ENCODE peak calls at places on chromosomes 2 and 18, in nine cellular contexts. One of them, this sample, is unnamed.

GRCh38 chr2:226362991-226363390 is 436.6 kb downstream of the IRS1 start:
- DNase-seq in GM10248: no peak
- DNase-seq in MCF 10A: peak
- DNase-seq in mesothelial cell of epicardium: no peak
- DNase-seq in neural crest cell: no peak
- DNase-seq in lower lobe of right lung: no peak
- DNase-seq in foreskin fibroblast: peak
- DNase-seq in WERI-Rb-1: no peak
- DNase-seq in thyroid gland: peak
- DNase-seq in this sample: peak

GRCh38 chr2:240460243-240460630 is 24.8 kb downstream of the GPC1 start:
- DNase-seq in lower lobe of right lung: peak
- DNase-seq in GM10248: no peak
- DNase-seq in MCF 10A: no peak
- DNase-seq in neural crest cell: no peak
- DNase-seq in mesothelial cell of epicardium: no peak
- DNase-seq in thyroid gland: no peak
- DNase-seq in foreskin fibroblast: no peak
- DNase-seq in WERI-Rb-1: peak
- DNase-seq in this sample: no peak

GRCh38 chr18:8969639-8970378 is 132.7 kb upstream of the NDUFV2 start:
- DNase-seq in lower lobe of right lung: no peak
- DNase-seq in thyroid gland: no peak
- DNase-seq in WERI-Rb-1: no peak
- DNase-seq in foreskin fibroblast: peak
- DNase-seq in mesothelial cell of epicardium: no peak
- DNase-seq in GM10248: no peak
- DNase-seq in neural crest cell: no peak
- DNase-seq in MCF 10A: no peak
- DNase-seq in this sample: no peak

GRCh38 chr2:149080964-149081363 is 42.5 kb downstream of the LYPD6B start:
- DNase-seq in thyroid gland: no peak
- DNase-seq in lower lobe of right lung: no peak
- DNase-seq in mesothelial cell of epicardium: no peak
- DNase-seq in foreskin fibroblast: no peak
- DNase-seq in neural crest cell: no peak
- DNase-seq in GM10248: no peak
- DNase-seq in WERI-Rb-1: no peak
- DNase-seq in MCF 10A: no peak
- DNase-seq in this sample: no peak

GRCh38 chr2:59875836-59876235 is 677.6 kb downstream of the BCL11A start:
- DNase-seq in thyroid gland: no peak
- DNase-seq in WERI-Rb-1: no peak
- DNase-seq in MCF 10A: no peak
- DNase-seq in lower lobe of right lung: no peak
- DNase-seq in mesothelial cell of epicardium: no peak
- DNase-seq in neural crest cell: no peak
- DNase-seq in foreskin fibroblast: no peak
- DNase-seq in GM10248: no peak
- DNase-seq in this sample: no peak

GRCh38 chr2:217098435-217098834 is 238.6 kb upstream of the TNP1 start:
- DNase-seq in thyroid gland: no peak
- DNase-seq in lower lobe of right lung: no peak
- DNase-seq in GM10248: no peak
- DNase-seq in MCF 10A: no peak
- DNase-seq in foreskin fibroblast: no peak
- DNase-seq in mesothelial cell of epicardium: no peak
- DNase-seq in neural crest cell: no peak
- DNase-seq in WERI-Rb-1: no peak
- DNase-seq in this sample: no peak

GRCh38 chr2:15561574-15562344 is 625 bp upstream of the NBAS start:
- DNase-seq in mesothelial cell of epicardium: no peak
- DNase-seq in MCF 10A: no peak
- DNase-seq in WERI-Rb-1: peak
- DNase-seq in neural crest cell: peak
- DNase-seq in lower lobe of right lung: no peak
- DNase-seq in foreskin fibroblast: no peak
- DNase-seq in GM10248: peak
- DNase-seq in thyroid gland: peak
- DNase-seq in this sample: peak

GRCh38 chr2:234683950-234684349 is 187.1 kb upstream of the ARL4C start:
- DNase-seq in thyroid gland: no peak
- DNase-seq in foreskin fibroblast: no peak
- DNase-seq in WERI-Rb-1: no peak
- DNase-seq in mesothelial cell of epicardium: no peak
- DNase-seq in MCF 10A: no peak
- DNase-seq in GM10248: no peak
- DNase-seq in neural crest cell: no peak
- DNase-seq in lower lobe of right lung: no peak
- DNase-seq in this sample: no peak

GRCh38 chr2:157748371-157749132 is 119.9 kb upstream of the ACVR1C start:
- DNase-seq in foreskin fibroblast: no peak
- DNase-seq in thyroid gland: no peak
- DNase-seq in neural crest cell: no peak
- DNase-seq in mesothelial cell of epicardium: no peak
- DNase-seq in WERI-Rb-1: no peak
- DNase-seq in GM10248: no peak
- DNase-seq in MCF 10A: no peak
- DNase-seq in lower lobe of right lung: no peak
- DNase-seq in this sample: no peak

GRCh38 chr2:174158003-174158402 is 90.3 kb downstream of the OLA1 start:
- DNase-seq in foreskin fibroblast: no peak
- DNase-seq in GM10248: peak
- DNase-seq in MCF 10A: peak
- DNase-seq in WERI-Rb-1: peak
- DNase-seq in neural crest cell: peak
- DNase-seq in mesothelial cell of epicardium: no peak
- DNase-seq in lower lobe of right lung: no peak
- DNase-seq in thyroid gland: peak
- DNase-seq in this sample: peak

GRCh38 chr2:120253021-120253882 is 600 bp downstream of the RALB start:
- DNase-seq in foreskin fibroblast: peak
- DNase-seq in mesothelial cell of epicardium: peak
- DNase-seq in MCF 10A: peak
- DNase-seq in GM10248: peak
- DNase-seq in WERI-Rb-1: peak
- DNase-seq in thyroid gland: peak
- DNase-seq in neural crest cell: peak
- DNase-seq in lower lobe of right lung: peak
- DNase-seq in this sample: peak

GRCh38 chr2:20040489-20041172 is 10.8 kb downstream of the LAPTM4A start:
- DNase-seq in MCF 10A: peak
- DNase-seq in GM10248: no peak
- DNase-seq in lower lobe of right lung: no peak
- DNase-seq in foreskin fibroblast: no peak
- DNase-seq in thyroid gland: no peak
- DNase-seq in mesothelial cell of epicardium: no peak
- DNase-seq in WERI-Rb-1: no peak
- DNase-seq in neural crest cell: no peak
- DNase-seq in this sample: no peak

GRCh38 chr2:156593011-156593921 is 157.1 kb downstream of the GPD2 start:
- DNase-seq in lower lobe of right lung: no peak
- DNase-seq in thyroid gland: no peak
- DNase-seq in GM10248: no peak
- DNase-seq in MCF 10A: no peak
- DNase-seq in mesothelial cell of epicardium: no peak
- DNase-seq in neural crest cell: no peak
- DNase-seq in WERI-Rb-1: no peak
- DNase-seq in foreskin fibroblast: no peak
- DNase-seq in this sample: no peak

GRCh38 chr18:2776596-2776995 is 70.2 kb upstream of the EMILIN2 start:
- DNase-seq in MCF 10A: no peak
- DNase-seq in mesothelial cell of epicardium: no peak
- DNase-seq in foreskin fibroblast: no peak
- DNase-seq in WERI-Rb-1: no peak
- DNase-seq in GM10248: no peak
- DNase-seq in thyroid gland: no peak
- DNase-seq in neural crest cell: no peak
- DNase-seq in lower lobe of right lung: no peak
- DNase-seq in this sample: no peak

GRCh38 chr2:105977212-105977611 is 216.9 kb downstream of the UXS1 start:
- DNase-seq in mesothelial cell of epicardium: no peak
- DNase-seq in foreskin fibroblast: peak
- DNase-seq in MCF 10A: peak
- DNase-seq in WERI-Rb-1: no peak
- DNase-seq in thyroid gland: no peak
- DNase-seq in lower lobe of right lung: no peak
- DNase-seq in GM10248: no peak
- DNase-seq in neural crest cell: no peak
- DNase-seq in this sample: no peak

GRCh38 chr2:32946314-32947075 is at the start of gene LTBP1:
- DNase-seq in thyroid gland: peak
- DNase-seq in GM10248: peak
- DNase-seq in foreskin fibroblast: peak
- DNase-seq in WERI-Rb-1: peak
- DNase-seq in mesothelial cell of epicardium: peak
- DNase-seq in MCF 10A: peak
- DNase-seq in lower lobe of right lung: peak
- DNase-seq in neural crest cell: peak
- DNase-seq in this sample: peak

GRCh38 chr2:42602937-42603219 is 34.4 kb downstream of the MTA3 start:
- DNase-seq in WERI-Rb-1: no peak
- DNase-seq in foreskin fibroblast: no peak
- DNase-seq in thyroid gland: no peak
- DNase-seq in lower lobe of right lung: no peak
- DNase-seq in mesothelial cell of epicardium: no peak
- DNase-seq in MCF 10A: no peak
- DNase-seq in neural crest cell: no peak
- DNase-seq in GM10248: no peak
- DNase-seq in this sample: no peak
- TF ChIP-seq CTCF in WERI-Rb-1: no peak
- TF ChIP-seq CTCF in foreskin fibroblast: no peak
- TF ChIP-seq CTCF in thyroid gland: no peak
- TF ChIP-seq CTCF in lower lobe of right lung: no peak
- TF ChIP-seq CTCF in mesothelial cell of epicardium: no peak
- TF ChIP-seq CTCF in MCF 10A: no peak
- TF ChIP-seq CTCF in neural crest cell: no peak
- TF ChIP-seq CTCF in GM10248: no peak
- TF ChIP-seq CTCF in this sample: no peak

DNA sequence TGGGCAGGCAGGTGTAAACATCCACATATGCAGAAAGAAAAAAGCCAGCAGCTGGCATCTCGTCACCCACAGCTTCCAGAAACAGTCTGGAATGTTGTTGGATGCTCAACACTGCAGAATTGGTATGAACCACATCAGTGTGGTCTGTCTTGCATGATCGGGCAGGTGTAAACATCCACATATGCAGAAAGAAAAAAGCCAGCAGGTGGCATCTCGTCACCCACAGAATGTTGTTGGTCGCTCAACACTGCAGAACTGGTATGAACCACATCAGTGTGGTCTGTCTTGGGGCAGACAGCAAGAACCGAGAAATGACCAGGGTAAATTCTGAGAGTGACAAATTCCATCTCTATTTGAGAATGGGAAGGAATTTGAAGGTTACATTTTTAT is 39.6 kb downstream of the DOCK10 start:
- DNase-seq in WERI-Rb-1: no peak
- DNase-seq in GM10248: no peak
- DNase-seq in mesothelial cell of epicardium: no peak
- DNase-seq in lower lobe of right lung: no peak
- DNase-seq in neural crest cell: no peak
- DNase-seq in foreskin fibroblast: no peak
- DNase-seq in thyroid gland: peak
- DNase-seq in MCF 10A: peak
- DNase-seq in this sample: no peak
- TF ChIP-seq CTCF in WERI-Rb-1: no peak
- TF ChIP-seq CTCF in GM10248: peak
- TF ChIP-seq CTCF in mesothelial cell of epicardium: no peak
- TF ChIP-seq CTCF in lower lobe of right lung: no peak
- TF ChIP-seq CTCF in neural crest cell: no peak
- TF ChIP-seq CTCF in foreskin fibroblast: no peak
- TF ChIP-seq CTCF in thyroid gland: no peak
- TF ChIP-seq CTCF in MCF 10A: no peak
- TF ChIP-seq CTCF in this sample: no peak

GRCh38 chr2:893311-893710 is 57.3 kb upstream of the SNTG2 start:
- DNase-seq in foreskin fibroblast: peak
- DNase-seq in MCF 10A: peak
- DNase-seq in neural crest cell: peak
- DNase-seq in WERI-Rb-1: peak
- DNase-seq in lower lobe of right lung: no peak
- DNase-seq in thyroid gland: peak
- DNase-seq in GM10248: no peak
- DNase-seq in mesothelial cell of epicardium: no peak
- DNase-seq in this sample: peak

GRCh38 chr2:903223-903900 is 47.3 kb upstream of the SNTG2 start:
- DNase-seq in neural crest cell: no peak
- DNase-seq in foreskin fibroblast: peak
- DNase-seq in GM10248: no peak
- DNase-seq in mesothelial cell of epicardium: no peak
- DNase-seq in lower lobe of right lung: no peak
- DNase-seq in MCF 10A: no peak
- DNase-seq in thyroid gland: no peak
- DNase-seq in WERI-Rb-1: no peak
- DNase-seq in this sample: no peak

GRCh38 chr2:902584-902983 is 48.1 kb upstream of the SNTG2 start:
- DNase-seq in lower lobe of right lung: no peak
- DNase-seq in WERI-Rb-1: no peak
- DNase-seq in MCF 10A: no peak
- DNase-seq in thyroid gland: no peak
- DNase-seq in neural crest cell: no peak
- DNase-seq in GM10248: no peak
- DNase-seq in mesothelial cell of epicardium: no peak
- DNase-seq in foreskin fibroblast: no peak
- DNase-seq in this sample: no peak

GRCh38 chr2:897091-897490 is 53.6 kb upstream of the SNTG2 start:
- DNase-seq in WERI-Rb-1: no peak
- DNase-seq in thyroid gland: no peak
- DNase-seq in foreskin fibroblast: no peak
- DNase-seq in neural crest cell: no peak
- DNase-seq in MCF 10A: no peak
- DNase-seq in mesothelial cell of epicardium: no peak
- DNase-seq in GM10248: no peak
- DNase-seq in lower lobe of right lung: no peak
- DNase-seq in this sample: no peak

DNA sequence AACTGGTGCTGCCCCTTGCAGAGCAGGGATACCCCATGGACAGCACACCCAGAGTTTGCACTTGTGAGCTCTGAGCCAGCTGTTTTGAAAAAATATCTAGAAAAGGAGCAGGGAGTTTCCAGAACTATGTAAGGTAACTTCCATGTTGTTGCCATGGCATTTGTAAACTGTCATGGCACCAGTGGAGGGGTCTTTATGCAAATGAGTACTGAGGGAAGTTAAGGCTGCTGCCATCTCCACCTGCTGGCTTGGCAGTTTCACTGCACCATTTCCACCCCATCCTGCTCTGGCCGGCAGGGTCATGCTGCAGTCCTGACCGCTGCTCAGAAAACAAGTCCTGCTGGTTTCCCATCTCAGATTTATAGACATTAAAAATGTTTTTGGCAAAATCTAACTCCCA is 52.3 kb upstream of the SNTG2 start:
- DNase-seq in GM10248: no peak
- DNase-seq in neural crest cell: peak
- DNase-seq in thyroid gland: peak
- DNase-seq in mesothelial cell of epicardium: no peak
- DNase-seq in lower lobe of right lung: no peak
- DNase-seq in foreskin fibroblast: no peak
- DNase-seq in MCF 10A: no peak
- DNase-seq in WERI-Rb-1: peak
- DNase-seq in this sample: no peak
- TF ChIP-seq CTCF in GM10248: peak
- TF ChIP-seq CTCF in neural crest cell: peak
- TF ChIP-seq CTCF in thyroid gland: peak
- TF ChIP-seq CTCF in mesothelial cell of epicardium: no peak
- TF ChIP-seq CTCF in lower lobe of right lung: no peak
- TF ChIP-seq CTCF in foreskin fibroblast: peak
- TF ChIP-seq CTCF in MCF 10A: no peak
- TF ChIP-seq CTCF in WERI-Rb-1: peak
- TF ChIP-seq CTCF in this sample: no peak

GRCh38 chr18:28013064-28013463 is 163.9 kb downstream of the CDH2 start:
- DNase-seq in thyroid gland: no peak
- DNase-seq in foreskin fibroblast: no peak
- DNase-seq in lower lobe of right lung: no peak
- DNase-seq in GM10248: no peak
- DNase-seq in MCF 10A: peak
- DNase-seq in WERI-Rb-1: no peak
- DNase-seq in mesothelial cell of epicardium: no peak
- DNase-seq in neural crest cell: no peak
- DNase-seq in this sample: peak
- TF ChIP-seq CTCF in thyroid gland: no peak
- TF ChIP-seq CTCF in foreskin fibroblast: peak
- TF ChIP-seq CTCF in lower lobe of right lung: no peak
- TF ChIP-seq CTCF in GM10248: no peak
- TF ChIP-seq CTCF in MCF 10A: peak
- TF ChIP-seq CTCF in WERI-Rb-1: no peak
- TF ChIP-seq CTCF in mesothelial cell of epicardium: no peak
- TF ChIP-seq CTCF in neural crest cell: peak
- TF ChIP-seq CTCF in this sample: peak

This sample was measured in cardiac muscle cell.